ENCODE peak calls at places on chromosomes 11 and 22, in six cellular contexts. X is neuronal stem cell, T is cardiac fibroblast, H is bronchial epithelial cell, J is GM12865, P is psoas muscle. S is an unnamed sample.

GRCh38 chr11:134610116-134610910 is 198.3 kb upstream of the B3GAT1 start:
- DNase-seq in T (no peak), X (no peak), H (no peak), J (no peak), P (no peak), S (no peak)

GRCh38 chr22:32375678-32376450 is 18.2 kb downstream of the RFPL3 start:
- DNase-seq in T (no peak), J (no peak), X (no peak), H (no peak), P (no peak), S (no peak)

GRCh38 chr11:77073328-77074001 is 6.7 kb downstream of the CAPN5 start:
- DNase-seq in J (no peak), X (no peak), P (peak), T (peak), H (peak), S (peak)

GRCh38 chr22:35604671-35605457 is 12.3 kb downstream of the MB start:
- DNase-seq in X (no peak), P (no peak), T (no peak), H (peak), J (no peak), S (no peak)

GRCh38 chr11:134343646-134344045 is 11.9 kb downstream of the GLB1L2 start:
- DNase-seq in J (no peak), H (no peak), X (no peak), P (no peak), T (no peak), S (no peak)

GRCh38 chr11:56917708-56918450 is 70.8 kb upstream of the OR5AK2 start:
- DNase-seq in T (no peak), H (no peak), X (no peak), J (no peak), P (no peak), S (no peak)

GRCh38 chr11:32826113-32826512 is 3.6 kb upstream of the PRRG4 start:
- DNase-seq in H (no peak), J (no peak), P (no peak), T (no peak), X (no peak), S (no peak)

GRCh38 chr11:116169776-116170175 is 603.0 kb downstream of the BUD13 start:
- DNase-seq in J (no peak), P (no peak), H (no peak), X (no peak), T (no peak), S (no peak)

GRCh38 chr11:126440792-126441514 is 85.5 kb downstream of the ST3GAL4 start:
- DNase-seq in T (peak), J (peak), X (peak), P (peak), H (peak), S (peak)

GRCh38 chr11:66100272-66101037 is 30.4 kb downstream of the PACS1 start:
- DNase-seq in P (peak), J (peak), H (peak), T (no peak), X (no peak), S (no peak)

GRCh38 chr11:97964332-97965004 is 1056.3 kb upstream of the CNTN5 start:
- DNase-seq in T (no peak), X (no peak), H (no peak), P (no peak), J (no peak), S (no peak)

GRCh38 chr11:125494987-125495725 is 909 bp downstream of the FEZ1 start:
- DNase-seq in J (peak), X (peak), T (peak), H (peak), P (peak), S (peak)

GRCh38 chr11:17864478-17864941 is 129.9 kb downstream of the KCNC1 start:
- DNase-seq in J (peak), T (no peak), H (peak), P (no peak), X (no peak), S (no peak)

GRCh38 chr22:38413085-38414008 is 41.7 kb downstream of the KCNJ4 start:
- DNase-seq in H (no peak), J (no peak), P (peak), X (no peak), T (no peak), S (no peak)

GRCh38 chr11:119758291-119758690 is 29.3 kb upstream of the NECTIN1 start:
- DNase-seq in J (no peak), H (peak), P (peak), X (no peak), T (peak), S (peak)

GRCh38 chr22:20978419-20978818 is 3.7 kb upstream of the LZTR1 start:
- DNase-seq in P (no peak), X (no peak), H (no peak), T (no peak), J (no peak), S (no peak)

GRCh38 chr11:9740202-9740881 is 76.5 kb downstream of the SWAP70 start:
- DNase-seq in J (peak), H (peak), X (no peak), T (no peak), P (no peak), S (no peak)

GRCh38 chr11:111910637-111911562 is 670 bp downstream of the CRYAB start:
- DNase-seq in T (no peak), J (no peak), P (peak), X (no peak), H (no peak), S (no peak)

GRCh38 chr22:50471197-50471847 is 3.5 kb downstream of the SBF1 start:
- DNase-seq in H (no peak), T (no peak), X (no peak), P (no peak), J (no peak), S (no peak)

GRCh38 chr22:50468626-50469025 is 6.2 kb downstream of the SBF1 start:
- DNase-seq in J (no peak), X (no peak), T (no peak), P (no peak), H (no peak), S (no peak)

GRCh38 chr22:50469377-50470305 is 5.2 kb downstream of the SBF1 start:
- DNase-seq in J (peak), P (peak), X (no peak), H (peak), T (peak), S (peak)

GRCh38 chr22:50471962-50472361 is 2.9 kb downstream of the SBF1 start:
- DNase-seq in J (no peak), T (no peak), H (no peak), P (no peak), X (no peak), S (no peak)

GRCh38 chr22:50470491-50470890 is 4.3 kb downstream of the SBF1 start:
- DNase-seq in T (no peak), X (no peak), J (peak), H (no peak), P (no peak), S (no peak)
- H3K4me3 ChIP-seq in T (no peak), X (no peak), J (no peak), H (no peak), P (no peak), S (no peak)

GRCh38 chr11:47409440-47410403 is 1.3 kb downstream of the SLC39A13 start:
- DNase-seq in J (no peak), H (peak), P (no peak), X (no peak), T (no peak), S (no peak)
- H3K4me3 ChIP-seq in J (no peak), H (peak), P (peak), X (peak), T (peak), S (peak)

GRCh38 chr11:14320020-14320419 is 39.0 kb downstream of the RRAS2 start:
- DNase-seq in H (no peak), X (no peak), J (peak), T (peak), P (no peak), S (peak)
- H3K4me3 ChIP-seq in H (no peak), X (no peak), J (peak), T (no peak), P (no peak), S (no peak)

DNA sequence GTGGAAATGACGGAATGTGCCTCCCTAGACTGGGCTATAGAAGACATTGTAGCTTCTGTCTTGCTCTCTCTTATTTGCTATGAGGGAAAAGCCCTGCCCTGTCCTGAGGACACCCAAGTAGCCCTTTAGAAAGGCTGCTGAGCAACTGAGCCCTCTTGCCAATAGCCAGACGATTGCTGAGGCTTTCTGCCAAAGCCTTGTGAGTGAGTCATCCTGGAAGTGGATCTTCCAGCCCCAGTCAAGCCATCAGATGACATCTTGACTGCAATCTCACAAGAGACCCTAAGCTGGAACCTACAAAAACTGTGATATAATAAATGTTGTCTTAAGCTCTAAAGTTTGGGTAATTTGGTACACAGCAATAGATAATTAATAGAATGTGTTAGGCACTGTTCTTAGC is 3.9 kb upstream of the TRAF6 start:
- DNase-seq in T (no peak), X (no peak), J (no peak), H (no peak), P (no peak), S (no peak)
- H3K4me3 ChIP-seq in T (no peak), X (no peak), J (no peak), H (no peak), P (no peak), S (no peak)

DNA sequence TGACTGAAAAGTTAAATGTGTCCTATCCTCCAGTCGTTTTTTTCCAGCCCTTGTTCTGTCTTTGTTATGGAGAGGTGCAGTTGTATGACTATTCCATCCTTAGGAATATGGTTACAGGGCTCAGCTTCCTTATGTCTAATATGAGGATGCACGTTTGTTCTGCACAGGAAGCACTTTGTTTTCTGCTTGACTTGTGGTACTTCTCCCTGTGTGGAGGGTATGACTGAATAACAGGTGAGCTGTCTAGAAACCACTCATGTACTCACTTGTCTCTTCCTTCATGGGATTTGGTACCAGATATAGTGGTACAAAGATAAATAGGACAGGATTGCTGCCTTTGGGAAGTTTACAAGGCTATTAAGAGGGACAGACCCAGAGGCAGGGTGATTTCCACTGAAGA is 17.4 kb downstream of the CABIN1 start:
- DNase-seq in T (no peak), J (no peak), H (peak), X (no peak), P (no peak), S (no peak)
- H3K4me3 ChIP-seq in T (no peak), J (no peak), H (no peak), X (no peak), P (no peak), S (no peak)